ENCODE peak calls at places on chromosomes 4 and X, in six cellular contexts. One of them, this sample, is unnamed.

GRCh38 chrX:68732906-68733493 is 85.5 kb downstream of the STARD8 start:
- DNase-seq in mesenchymal stem cell: peak; percentile 40
- DNase-seq in IMR-90: peak; percentile 31
- DNase-seq in neuronal stem cell: peak; percentile 49
- DNase-seq in H9: peak; percentile 72
- DNase-seq in H1: peak; percentile 10
- DNase-seq in this sample: peak; percentile 73

GRCh38 chr4:2045518-2045951 is 13.6 kb upstream of the NAT8L start:
- DNase-seq in H1: no peak
- DNase-seq in H9: no peak
- DNase-seq in mesenchymal stem cell: no peak
- DNase-seq in neuronal stem cell: no peak
- DNase-seq in IMR-90: no peak
- DNase-seq in this sample: no peak

GRCh38 chr4:26298198-26298950 is 22.4 kb upstream of the RBPJ start:
- DNase-seq in H1: no peak
- DNase-seq in neuronal stem cell: no peak
- DNase-seq in IMR-90: peak; percentile 83
- DNase-seq in H9: no peak
- DNase-seq in mesenchymal stem cell: no peak
- DNase-seq in this sample: no peak

GRCh38 chr4:168593399-168593798 is 96.5 kb downstream of the PALLD start:
- DNase-seq in IMR-90: peak; percentile 76
- DNase-seq in H1: no peak
- DNase-seq in mesenchymal stem cell: no peak
- DNase-seq in neuronal stem cell: no peak
- DNase-seq in H9: no peak
- DNase-seq in this sample: no peak

GRCh38 chr4:120682981-120683380 is 239.5 kb downstream of the PRDM5 start:
- DNase-seq in H1: no peak
- DNase-seq in IMR-90: no peak
- DNase-seq in neuronal stem cell: no peak
- DNase-seq in H9: no peak
- DNase-seq in mesenchymal stem cell: no peak
- DNase-seq in this sample: no peak

GRCh38 chr4:139243448-139244365 is 36.3 kb downstream of the MGARP start:
- DNase-seq in mesenchymal stem cell: peak; percentile 88
- DNase-seq in H9: no peak
- DNase-seq in neuronal stem cell: no peak
- DNase-seq in IMR-90: peak; percentile 99
- DNase-seq in H1: no peak
- DNase-seq in this sample: peak; percentile 95

GRCh38 chr4:69066945-69067344 is 29.3 kb upstream of the UGT2B7 start:
- DNase-seq in IMR-90: peak; percentile 37
- DNase-seq in H1: no peak
- DNase-seq in H9: no peak
- DNase-seq in mesenchymal stem cell: peak; percentile 14
- DNase-seq in neuronal stem cell: no peak
- DNase-seq in this sample: no peak

GRCh38 chr4:151541438-151542071 is 132.6 kb downstream of the FHIP1A start:
- DNase-seq in mesenchymal stem cell: peak; percentile 84
- DNase-seq in IMR-90: peak; percentile 58
- DNase-seq in H9: no peak
- DNase-seq in H1: no peak
- DNase-seq in neuronal stem cell: peak; percentile 5
- DNase-seq in this sample: no peak

GRCh38 chr4:71268156-71268555 is 70.7 kb upstream of the SLC4A4 start:
- DNase-seq in neuronal stem cell: no peak
- DNase-seq in H9: no peak
- DNase-seq in H1: no peak
- DNase-seq in IMR-90: peak; percentile 37
- DNase-seq in mesenchymal stem cell: peak; percentile 25
- DNase-seq in this sample: no peak

GRCh38 chrX:150486011-150486410 is 82.4 kb upstream of the MTM1 start:
- DNase-seq in H1: no peak
- DNase-seq in mesenchymal stem cell: peak; percentile 65
- DNase-seq in neuronal stem cell: no peak
- DNase-seq in H9: peak; percentile 64
- DNase-seq in IMR-90: peak; percentile 59
- DNase-seq in this sample: peak; percentile 17

GRCh38 chr4:119615068-119615744 is 13.4 kb downstream of the PDE5A start:
- DNase-seq in IMR-90: no peak
- DNase-seq in H1: no peak
- DNase-seq in H9: no peak
- DNase-seq in neuronal stem cell: no peak
- DNase-seq in mesenchymal stem cell: peak; percentile 27
- DNase-seq in this sample: no peak

GRCh38 chr4:80189956-80190671 is 7.2 kb upstream of the PRDM8 start:
- DNase-seq in H9: peak; percentile 90
- DNase-seq in IMR-90: peak; percentile 68
- DNase-seq in neuronal stem cell: no peak
- DNase-seq in mesenchymal stem cell: no peak
- DNase-seq in H1: no peak
- DNase-seq in this sample: no peak

GRCh38 chrX:78102100-78102499 is 1.9 kb upstream of the PGK1 start:
- DNase-seq in mesenchymal stem cell: no peak
- DNase-seq in IMR-90: peak; percentile 60
- DNase-seq in H9: no peak
- DNase-seq in H1: no peak
- DNase-seq in neuronal stem cell: no peak
- DNase-seq in this sample: no peak

GRCh38 chr4:176189891-176190795 is 5.2 kb downstream of the SPATA4 start:
- DNase-seq in H1: no peak
- DNase-seq in mesenchymal stem cell: peak; percentile 5
- DNase-seq in IMR-90: peak; percentile 49
- DNase-seq in neuronal stem cell: no peak
- DNase-seq in H9: no peak
- DNase-seq in this sample: peak; percentile 73

GRCh38 chr4:27701563-27701962 is 840.9 kb downstream of the STIM2 start:
- DNase-seq in IMR-90: peak; percentile 0
- DNase-seq in H9: no peak
- DNase-seq in H1: no peak
- DNase-seq in neuronal stem cell: no peak
- DNase-seq in mesenchymal stem cell: no peak
- DNase-seq in this sample: no peak

DNA sequence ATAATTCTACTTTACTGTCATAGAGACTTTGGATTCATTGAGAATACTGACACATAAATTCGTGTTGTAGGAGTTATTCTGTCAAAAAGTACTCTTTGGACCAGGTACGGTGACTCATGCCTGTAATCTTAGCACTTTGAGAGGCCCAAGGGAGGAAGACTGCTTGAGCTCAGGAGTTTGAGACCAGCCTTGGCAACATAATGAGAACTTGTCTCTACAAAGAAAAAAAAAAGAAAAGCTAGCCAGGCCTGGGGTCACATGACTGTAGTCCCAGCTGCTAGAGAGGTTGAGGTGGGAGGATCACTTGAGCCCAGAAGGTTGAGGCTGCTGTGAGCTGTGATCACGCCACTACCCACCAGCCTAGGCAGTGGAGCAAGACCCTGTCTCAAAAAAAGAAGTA is 54.9 kb downstream of the WDR19 start:
- DNase-seq in H9: no peak
- DNase-seq in H1: no peak
- DNase-seq in IMR-90: no peak
- DNase-seq in neuronal stem cell: no peak
- DNase-seq in mesenchymal stem cell: no peak
- DNase-seq in this sample: no peak
- H4K8ac ChIP-seq in H9: no peak overlapping the region
- H4K8ac ChIP-seq in H1: no peak overlapping the region
- H4K8ac ChIP-seq in IMR-90: no peak overlapping the region
- H4K8ac ChIP-seq in neuronal stem cell: no peak overlapping the region
- H4K8ac ChIP-seq in mesenchymal stem cell: no peak overlapping the region
- H4K8ac ChIP-seq in this sample: peak overlapping the region; percentile 60

DNA sequence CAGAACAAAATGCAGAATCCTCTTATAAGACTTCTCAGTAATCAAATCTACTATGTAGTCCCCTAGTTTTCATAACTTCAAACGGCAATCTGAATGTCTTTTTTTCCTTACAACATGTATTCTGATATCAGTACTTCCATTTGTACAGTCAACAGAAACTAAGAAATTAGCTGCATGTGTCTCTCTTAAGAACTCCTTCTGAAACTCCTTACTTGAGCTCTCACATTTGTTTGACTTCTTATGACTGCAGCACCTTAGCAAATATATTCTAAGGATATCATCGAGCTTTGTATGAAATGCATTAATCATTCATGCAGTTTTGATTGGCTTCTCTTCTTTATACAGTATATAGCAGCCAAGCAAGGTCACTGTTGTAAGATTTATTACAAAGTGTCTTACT is 77.0 kb downstream of the TMEM47 start:
- DNase-seq in mesenchymal stem cell: no peak
- DNase-seq in IMR-90: no peak
- DNase-seq in H9: no peak
- DNase-seq in neuronal stem cell: no peak
- DNase-seq in H1: no peak
- DNase-seq in this sample: no peak
- H3K14ac ChIP-seq in mesenchymal stem cell: no peak overlapping the region
- H3K14ac ChIP-seq in IMR-90: no peak overlapping the region
- H3K14ac ChIP-seq in H9: no peak overlapping the region
- H3K14ac ChIP-seq in neuronal stem cell: no peak overlapping the region
- H3K14ac ChIP-seq in H1: no peak overlapping the region
- H3K14ac ChIP-seq in this sample: no peak overlapping the region

GRCh38 chr4:6469898-6470501 is 2.4 kb downstream of the PPP2R2C start:
- DNase-seq in neuronal stem cell: no peak
- DNase-seq in H9: peak; percentile 20
- DNase-seq in mesenchymal stem cell: no peak
- DNase-seq in H1: no peak
- DNase-seq in IMR-90: no peak
- DNase-seq in this sample: no peak
- H3K4ac ChIP-seq in neuronal stem cell: no peak overlapping the region
- H3K4ac ChIP-seq in H9: no peak overlapping the region
- H3K4ac ChIP-seq in mesenchymal stem cell: no peak overlapping the region
- H3K4ac ChIP-seq in H1: no peak overlapping the region
- H3K4ac ChIP-seq in IMR-90: no peak overlapping the region
- H3K4ac ChIP-seq in this sample: no peak overlapping the region

GRCh38 chr4:128809477-128810330 is at the start of gene JADE1:
- DNase-seq in H1: peak; percentile 82
- DNase-seq in mesenchymal stem cell: peak; percentile 96
- DNase-seq in neuronal stem cell: peak; percentile 93
- DNase-seq in IMR-90: peak; percentile 95
- DNase-seq in H9: peak; percentile 95
- DNase-seq in this sample: peak; percentile 89

GRCh38 chr4:128810331-128810870 is 901 bp downstream of the JADE1 start:
- DNase-seq in H1: no peak
- DNase-seq in IMR-90: peak; percentile 46
- DNase-seq in neuronal stem cell: no peak
- DNase-seq in H9: no peak
- DNase-seq in mesenchymal stem cell: peak; percentile 54
- DNase-seq in this sample: peak; percentile 45

GRCh38 chr4:128810871-128811570 is 1.5 kb downstream of the JADE1 start:
- DNase-seq in mesenchymal stem cell: peak; percentile 82
- DNase-seq in IMR-90: peak; percentile 90
- DNase-seq in H9: peak; percentile 98
- DNase-seq in H1: peak; percentile 98
- DNase-seq in neuronal stem cell: peak; percentile 93
- DNase-seq in this sample: peak; percentile 69

GRCh38 chr4:128812360-128812958 is 3.0 kb downstream of the JADE1 start:
- DNase-seq in IMR-90: peak; percentile 81
- DNase-seq in H9: peak; percentile 51
- DNase-seq in mesenchymal stem cell: peak; percentile 83
- DNase-seq in neuronal stem cell: peak; percentile 82
- DNase-seq in H1: no peak
- DNase-seq in this sample: peak; percentile 75

GRCh38 chr4:128811571-128812359 is 2.3 kb downstream of the JADE1 start:
- DNase-seq in mesenchymal stem cell: peak; percentile 93
- DNase-seq in neuronal stem cell: peak; percentile 89
- DNase-seq in IMR-90: peak; percentile 90
- DNase-seq in H1: no peak
- DNase-seq in H9: peak; percentile 90
- DNase-seq in this sample: peak; percentile 85
- H4K8ac ChIP-seq in mesenchymal stem cell: peak overlapping the region; percentile 77
- H4K8ac ChIP-seq in neuronal stem cell: no peak overlapping the region
- H4K8ac ChIP-seq in IMR-90: peak overlapping the region; percentile 13
- H4K8ac ChIP-seq in H1: peak overlapping the region; percentile 96
- H4K8ac ChIP-seq in H9: no peak overlapping the region
- H4K8ac ChIP-seq in this sample: peak overlapping the region; percentile 76

GRCh38 chr4:108210989-108211725 is 42.4 kb upstream of the LEF1 start:
- DNase-seq in mesenchymal stem cell: peak; percentile 9
- DNase-seq in H1: no peak
- DNase-seq in IMR-90: peak; percentile 7
- DNase-seq in neuronal stem cell: no peak
- DNase-seq in H9: no peak
- DNase-seq in this sample: no peak
- H3K14ac ChIP-seq in mesenchymal stem cell: no peak overlapping the region
- H3K14ac ChIP-seq in H1: no peak overlapping the region
- H3K14ac ChIP-seq in IMR-90: no peak overlapping the region
- H3K14ac ChIP-seq in neuronal stem cell: no peak overlapping the region
- H3K14ac ChIP-seq in H9: no peak overlapping the region
- H3K14ac ChIP-seq in this sample: no peak overlapping the region

GRCh38 chr4:55177461-55177860 is 52.1 kb upstream of the KDR start:
- DNase-seq in mesenchymal stem cell: no peak
- DNase-seq in neuronal stem cell: no peak
- DNase-seq in H1: no peak
- DNase-seq in H9: no peak
- DNase-seq in IMR-90: no peak
- DNase-seq in this sample: no peak
- H3K4ac ChIP-seq in mesenchymal stem cell: peak overlapping the region; percentile 73
- H3K4ac ChIP-seq in neuronal stem cell: no peak overlapping the region
- H3K4ac ChIP-seq in H1: no peak overlapping the region
- H3K4ac ChIP-seq in H9: no peak overlapping the region
- H3K4ac ChIP-seq in IMR-90: peak overlapping the region; percentile 76
- H3K4ac ChIP-seq in this sample: no peak overlapping the region

DNA sequence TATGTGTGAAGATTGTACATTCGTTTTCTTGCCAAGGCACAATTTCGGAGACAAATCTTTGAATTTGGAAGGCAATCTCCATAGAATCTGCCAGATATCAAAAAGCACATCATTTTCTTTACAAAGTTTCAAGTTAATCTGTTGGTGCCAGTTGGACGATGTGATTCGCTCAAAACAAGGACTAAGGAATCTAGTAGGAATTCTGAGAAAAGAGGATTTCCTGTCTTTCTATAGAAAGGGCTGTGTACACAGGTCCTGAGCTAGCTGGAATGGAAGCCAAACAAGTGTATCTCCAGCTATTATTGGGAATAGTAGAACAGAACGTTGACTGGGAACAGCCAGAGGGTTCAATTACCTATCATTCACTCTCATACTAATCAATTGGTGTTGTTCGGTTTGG is 156.2 kb downstream of the SLC7A11 start:
- DNase-seq in IMR-90: no peak
- DNase-seq in neuronal stem cell: no peak
- DNase-seq in H9: no peak
- DNase-seq in mesenchymal stem cell: no peak
- DNase-seq in H1: no peak
- DNase-seq in this sample: no peak
- H4K8ac ChIP-seq in IMR-90: no peak overlapping the region
- H4K8ac ChIP-seq in neuronal stem cell: no peak overlapping the region
- H4K8ac ChIP-seq in H9: no peak overlapping the region
- H4K8ac ChIP-seq in mesenchymal stem cell: no peak overlapping the region
- H4K8ac ChIP-seq in H1: no peak overlapping the region
- H4K8ac ChIP-seq in this sample: no peak overlapping the region

This sample was measured in trophoblast cell.